ENCODE peak calls at places on chromosomes 3 and 15, in nine cellular contexts. L, A, F, Y, E, T, B, V and J are unnamed samples.

GRCh38 chr15:83109532-83109931 is 2.1 kb downstream of the TM6SF1 start:
- DNase-seq in L (no peak), A (no peak), F (no peak), Y (no peak), E (no peak), T (no peak), B (no peak), V (no peak), J (no peak)

GRCh38 chr3:59968510-59968909 is 918.7 kb upstream of the CFAP20DC start:
- DNase-seq in L (no peak), A (no peak), F (peak), Y (no peak), E (no peak), T (no peak), B (no peak), V (no peak), J (no peak)

GRCh38 chr15:85800460-85801123 is 5.9 kb upstream of the KLHL25 start:
- DNase-seq in L (peak), A (no peak), F (peak), Y (peak), E (peak), T (no peak), B (no peak), V (no peak), J (peak)

GRCh38 chr3:176351408-176351807 is 845.9 kb downstream of the TBL1XR1 start:
- DNase-seq in L (no peak), A (no peak), F (no peak), Y (no peak), E (no peak), T (no peak), B (no peak), V (no peak), J (no peak)

GRCh38 chr3:107882261-107882660 is 208.6 kb downstream of the CD47 start:
- DNase-seq in L (no peak), A (no peak), F (no peak), Y (no peak), E (no peak), T (no peak), B (no peak), V (no peak), J (no peak)

GRCh38 chr3:133943639-133944131 is 48.0 kb upstream of the RAB6B start:
- DNase-seq in L (no peak), A (peak), F (no peak), Y (no peak), E (no peak), T (no peak), B (no peak), V (no peak), J (peak)

GRCh38 chr15:62047278-62047847 is 12.9 kb downstream of the VPS13C start:
- DNase-seq in L (no peak), A (no peak), F (no peak), Y (no peak), E (no peak), T (no peak), B (no peak), V (no peak), J (no peak)

GRCh38 chr3:196166741-196167140 is 44.5 kb downstream of the ZDHHC19 start:
- DNase-seq in L (no peak), A (no peak), F (no peak), Y (no peak), E (no peak), T (no peak), B (no peak), V (no peak), J (no peak)

GRCh38 chr3:34843479-34843870 is 795.9 kb upstream of the ARPP21 start:
- DNase-seq in L (no peak), A (no peak), F (no peak), Y (no peak), E (no peak), T (no peak), B (no peak), V (no peak), J (no peak)

GRCh38 chr15:62094398-62094797 is 27.6 kb downstream of the C2CD4A start:
- DNase-seq in L (no peak), A (no peak), F (no peak), Y (no peak), E (no peak), T (no peak), B (no peak), V (no peak), J (no peak)

GRCh38 chr3:54086639-54087405 is 35.5 kb upstream of the CACNA2D3 start:
- DNase-seq in L (no peak), A (no peak), F (no peak), Y (no peak), E (no peak), T (no peak), B (no peak), V (no peak), J (no peak)

GRCh38 chr3:13010770-13011169 is 62.5 kb downstream of the IQSEC1 start:
- DNase-seq in L (no peak), A (no peak), F (no peak), Y (no peak), E (no peak), T (no peak), B (no peak), V (no peak), J (no peak)

GRCh38 chr3:155411500-155412223 is 118.2 kb upstream of the STRIT1 start:
- DNase-seq in L (no peak), A (no peak), F (peak), Y (no peak), E (no peak), T (no peak), B (peak), V (no peak), J (no peak)